ENCODE peak calls at places on chromosomes 16 and 17, in eight cellular contexts. One of them, this sample, is unnamed.

GRCh38 chr17:43713494-43714162 is 45.0 kb downstream of the SOST start:
- DNase-seq in Panc1: no peak
- DNase-seq in bronchial epithelial cell: no peak
- DNase-seq in transverse colon: no peak
- DNase-seq in ascending aorta: no peak
- DNase-seq in mucosa of descending colon: peak
- DNase-seq in fibroblast of lung: peak
- DNase-seq in BJ: no peak
- DNase-seq in this sample: no peak

GRCh38 chr17:67069591-67070136 is 25.3 kb downstream of the CACNG1 start:
- DNase-seq in Panc1: no peak
- DNase-seq in bronchial epithelial cell: no peak
- DNase-seq in transverse colon: no peak
- DNase-seq in ascending aorta: no peak
- DNase-seq in mucosa of descending colon: no peak
- DNase-seq in fibroblast of lung: no peak
- DNase-seq in BJ: no peak
- DNase-seq in this sample: no peak

GRCh38 chr17:80036715-80037477 is 454 bp downstream of the CCDC40 start:
- DNase-seq in Panc1: no peak
- DNase-seq in bronchial epithelial cell: no peak
- DNase-seq in transverse colon: peak
- DNase-seq in ascending aorta: peak
- DNase-seq in mucosa of descending colon: peak
- DNase-seq in fibroblast of lung: peak
- DNase-seq in BJ: no peak
- DNase-seq in this sample: no peak

GRCh38 chr16:21060027-21060510 is 90.6 kb downstream of the DNAH3 start:
- DNase-seq in Panc1: no peak
- DNase-seq in bronchial epithelial cell: no peak
- DNase-seq in transverse colon: no peak
- DNase-seq in ascending aorta: no peak
- DNase-seq in mucosa of descending colon: no peak
- DNase-seq in fibroblast of lung: no peak
- DNase-seq in BJ: no peak
- DNase-seq in this sample: no peak

GRCh38 chr17:31882571-31882970 is 18.9 kb downstream of the UTP6 start:
- DNase-seq in Panc1: no peak
- DNase-seq in bronchial epithelial cell: no peak
- DNase-seq in transverse colon: no peak
- DNase-seq in ascending aorta: no peak
- DNase-seq in mucosa of descending colon: no peak
- DNase-seq in fibroblast of lung: no peak
- DNase-seq in BJ: no peak
- DNase-seq in this sample: no peak

GRCh38 chr17:4394208-4395110 is 28.0 kb upstream of the UBE2G1 start:
- DNase-seq in Panc1: no peak
- DNase-seq in bronchial epithelial cell: peak
- DNase-seq in transverse colon: no peak
- DNase-seq in ascending aorta: no peak
- DNase-seq in mucosa of descending colon: no peak
- DNase-seq in fibroblast of lung: no peak
- DNase-seq in BJ: no peak
- DNase-seq in this sample: no peak

GRCh38 chr17:29169806-29170591 is 10.2 kb downstream of the MYO18A start:
- DNase-seq in Panc1: no peak
- DNase-seq in bronchial epithelial cell: no peak
- DNase-seq in transverse colon: no peak
- DNase-seq in ascending aorta: no peak
- DNase-seq in mucosa of descending colon: no peak
- DNase-seq in fibroblast of lung: no peak
- DNase-seq in BJ: no peak
- DNase-seq in this sample: no peak

GRCh38 chr17:80104321-80104955 is 3.1 kb downstream of the GAA start:
- DNase-seq in Panc1: no peak
- DNase-seq in bronchial epithelial cell: peak
- DNase-seq in transverse colon: no peak
- DNase-seq in ascending aorta: no peak
- DNase-seq in mucosa of descending colon: no peak
- DNase-seq in fibroblast of lung: peak
- DNase-seq in BJ: no peak
- DNase-seq in this sample: peak

GRCh38 chr16:569445-570254 is at the start of gene PIGQ:
- DNase-seq in Panc1: no peak
- DNase-seq in bronchial epithelial cell: no peak
- DNase-seq in transverse colon: peak
- DNase-seq in ascending aorta: peak
- DNase-seq in mucosa of descending colon: peak
- DNase-seq in fibroblast of lung: peak
- DNase-seq in BJ: no peak
- DNase-seq in this sample: peak

GRCh38 chr16:88303405-88303804 is 79.4 kb upstream of the ZNF469 start:
- DNase-seq in Panc1: no peak
- DNase-seq in bronchial epithelial cell: no peak
- DNase-seq in transverse colon: no peak
- DNase-seq in ascending aorta: no peak
- DNase-seq in mucosa of descending colon: no peak
- DNase-seq in fibroblast of lung: no peak
- DNase-seq in BJ: no peak
- DNase-seq in this sample: no peak

GRCh38 chr17:65099941-65100315 is 37.2 kb upstream of the RGS9 start:
- DNase-seq in Panc1: peak
- DNase-seq in bronchial epithelial cell: peak
- DNase-seq in transverse colon: peak
- DNase-seq in ascending aorta: peak
- DNase-seq in mucosa of descending colon: no peak
- DNase-seq in fibroblast of lung: peak
- DNase-seq in BJ: no peak
- DNase-seq in this sample: peak

GRCh38 chr16:30418350-30419181 is 11.2 kb downstream of the ZNF771 start:
- DNase-seq in Panc1: no peak
- DNase-seq in bronchial epithelial cell: no peak
- DNase-seq in transverse colon: peak
- DNase-seq in ascending aorta: no peak
- DNase-seq in mucosa of descending colon: no peak
- DNase-seq in fibroblast of lung: no peak
- DNase-seq in BJ: no peak
- DNase-seq in this sample: no peak

GRCh38 chr16:351804-352520 is 561 bp downstream of the AXIN1 start:
- DNase-seq in Panc1: no peak
- DNase-seq in bronchial epithelial cell: no peak
- DNase-seq in transverse colon: peak
- DNase-seq in ascending aorta: no peak
- DNase-seq in mucosa of descending colon: peak
- DNase-seq in fibroblast of lung: no peak
- DNase-seq in BJ: no peak
- DNase-seq in this sample: peak

GRCh38 chr17:58402679-58403078 is 14.7 kb downstream of the RNF43 start:
- DNase-seq in Panc1: no peak
- DNase-seq in bronchial epithelial cell: peak
- DNase-seq in transverse colon: no peak
- DNase-seq in ascending aorta: no peak
- DNase-seq in mucosa of descending colon: no peak
- DNase-seq in fibroblast of lung: peak
- DNase-seq in BJ: no peak
- DNase-seq in this sample: peak

GRCh38 chr17:303161-303560 is 49.4 kb downstream of the RPH3AL start:
- DNase-seq in Panc1: no peak
- DNase-seq in bronchial epithelial cell: no peak
- DNase-seq in transverse colon: no peak
- DNase-seq in ascending aorta: no peak
- DNase-seq in mucosa of descending colon: no peak
- DNase-seq in fibroblast of lung: no peak
- DNase-seq in BJ: no peak
- DNase-seq in this sample: no peak

GRCh38 chr17:40963838-40964237 is 2.9 kb downstream of the KRT39 start:
- DNase-seq in Panc1: no peak
- DNase-seq in bronchial epithelial cell: peak
- DNase-seq in transverse colon: no peak
- DNase-seq in ascending aorta: no peak
- DNase-seq in mucosa of descending colon: no peak
- DNase-seq in fibroblast of lung: no peak
- DNase-seq in BJ: no peak
- DNase-seq in this sample: peak

GRCh38 chr17:42750730-42751356 is 6.0 kb upstream of the EZH1 start:
- DNase-seq in Panc1: no peak
- DNase-seq in bronchial epithelial cell: no peak
- DNase-seq in transverse colon: no peak
- DNase-seq in ascending aorta: no peak
- DNase-seq in mucosa of descending colon: no peak
- DNase-seq in fibroblast of lung: no peak
- DNase-seq in BJ: no peak
- DNase-seq in this sample: no peak

GRCh38 chr17:82678265-82678891 is 20.1 kb downstream of the RAB40B start:
- DNase-seq in Panc1: no peak
- DNase-seq in bronchial epithelial cell: no peak
- DNase-seq in transverse colon: no peak
- DNase-seq in ascending aorta: no peak
- DNase-seq in mucosa of descending colon: peak
- DNase-seq in fibroblast of lung: no peak
- DNase-seq in BJ: no peak
- DNase-seq in this sample: no peak

GRCh38 chr17:49932131-49932723 is 36.8 kb upstream of the DLX4 start:
- DNase-seq in Panc1: no peak
- DNase-seq in bronchial epithelial cell: no peak
- DNase-seq in transverse colon: no peak
- DNase-seq in ascending aorta: no peak
- DNase-seq in mucosa of descending colon: no peak
- DNase-seq in fibroblast of lung: no peak
- DNase-seq in BJ: no peak
- DNase-seq in this sample: no peak
- TF ChIP-seq CTCF in Panc1: no peak
- TF ChIP-seq CTCF in bronchial epithelial cell: no peak
- TF ChIP-seq CTCF in transverse colon: no peak
- TF ChIP-seq CTCF in ascending aorta: no peak
- TF ChIP-seq CTCF in mucosa of descending colon: no peak
- TF ChIP-seq CTCF in fibroblast of lung: no peak
- TF ChIP-seq CTCF in BJ: no peak
- TF ChIP-seq CTCF in this sample: no peak

GRCh38 chr16:64452446-64452845 is 669.4 kb downstream of the CDH11 start:
- DNase-seq in Panc1: no peak
- DNase-seq in bronchial epithelial cell: no peak
- DNase-seq in transverse colon: no peak
- DNase-seq in ascending aorta: no peak
- DNase-seq in mucosa of descending colon: no peak
- DNase-seq in fibroblast of lung: no peak
- DNase-seq in BJ: no peak
- DNase-seq in this sample: no peak

GRCh38 chr16:64459402-64459801 is 662.5 kb downstream of the CDH11 start:
- DNase-seq in Panc1: no peak
- DNase-seq in bronchial epithelial cell: peak
- DNase-seq in transverse colon: no peak
- DNase-seq in ascending aorta: no peak
- DNase-seq in mucosa of descending colon: no peak
- DNase-seq in fibroblast of lung: peak
- DNase-seq in BJ: no peak
- DNase-seq in this sample: no peak

GRCh38 chr16:64453643-64454042 is 668.2 kb downstream of the CDH11 start:
- DNase-seq in Panc1: no peak
- DNase-seq in bronchial epithelial cell: no peak
- DNase-seq in transverse colon: no peak
- DNase-seq in ascending aorta: no peak
- DNase-seq in mucosa of descending colon: no peak
- DNase-seq in fibroblast of lung: no peak
- DNase-seq in BJ: no peak
- DNase-seq in this sample: no peak

GRCh38 chr16:64459821-64460220 is 662.0 kb downstream of the CDH11 start:
- DNase-seq in Panc1: no peak
- DNase-seq in bronchial epithelial cell: peak
- DNase-seq in transverse colon: no peak
- DNase-seq in ascending aorta: no peak
- DNase-seq in mucosa of descending colon: no peak
- DNase-seq in fibroblast of lung: peak
- DNase-seq in BJ: no peak
- DNase-seq in this sample: peak

GRCh38 chr16:64455275-64455674 is 666.6 kb downstream of the CDH11 start:
- DNase-seq in Panc1: no peak
- DNase-seq in bronchial epithelial cell: peak
- DNase-seq in transverse colon: no peak
- DNase-seq in ascending aorta: no peak
- DNase-seq in mucosa of descending colon: no peak
- DNase-seq in fibroblast of lung: peak
- DNase-seq in BJ: no peak
- DNase-seq in this sample: peak
- TF ChIP-seq CTCF in Panc1: no peak
- TF ChIP-seq CTCF in bronchial epithelial cell: no peak
- TF ChIP-seq CTCF in transverse colon: no peak
- TF ChIP-seq CTCF in ascending aorta: peak
- TF ChIP-seq CTCF in mucosa of descending colon: no peak
- TF ChIP-seq CTCF in fibroblast of lung: peak
- TF ChIP-seq CTCF in BJ: peak
- TF ChIP-seq CTCF in this sample: peak

GRCh38 chr16:57859331-57859730 is 57.0 kb upstream of the KIFC3 start:
- DNase-seq in Panc1: no peak
- DNase-seq in bronchial epithelial cell: peak
- DNase-seq in transverse colon: no peak
- DNase-seq in ascending aorta: peak
- DNase-seq in mucosa of descending colon: no peak
- DNase-seq in fibroblast of lung: peak
- DNase-seq in BJ: no peak
- DNase-seq in this sample: peak
- TF ChIP-seq CTCF in Panc1: peak
- TF ChIP-seq CTCF in bronchial epithelial cell: peak
- TF ChIP-seq CTCF in transverse colon: no peak
- TF ChIP-seq CTCF in ascending aorta: no peak
- TF ChIP-seq CTCF in mucosa of descending colon: no peak
- TF ChIP-seq CTCF in fibroblast of lung: peak
- TF ChIP-seq CTCF in BJ: peak
- TF ChIP-seq CTCF in this sample: peak

DNA sequence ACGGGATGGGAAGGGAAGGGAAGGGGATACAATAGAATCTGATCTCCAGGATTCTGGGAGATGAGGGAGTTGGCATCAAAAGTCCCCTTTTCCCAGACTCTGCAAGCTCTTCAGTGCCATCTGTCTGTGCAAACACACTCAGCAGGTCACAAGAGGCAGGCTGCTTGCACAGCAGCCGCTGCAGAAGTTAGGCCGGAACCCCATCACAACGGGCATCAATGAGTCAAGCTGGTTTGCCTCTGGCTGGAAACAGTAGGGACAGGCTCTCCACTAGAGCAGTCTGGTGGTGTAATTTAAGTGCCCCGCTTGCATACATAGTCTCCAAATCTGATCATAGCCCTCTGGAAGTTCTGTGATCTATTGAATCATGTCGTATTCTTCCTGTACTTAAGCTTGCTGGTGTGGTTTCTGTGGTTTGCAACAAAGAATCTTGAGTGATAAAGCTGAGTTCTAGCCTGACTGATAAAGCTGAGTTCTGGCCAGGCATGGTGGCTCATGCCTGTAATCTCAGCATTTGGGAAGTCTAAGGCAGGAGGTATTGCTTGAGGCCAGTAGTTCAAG is 33.7 kb upstream of the KDM8 start:
- DNase-seq in Panc1: no peak
- DNase-seq in bronchial epithelial cell: peak
- DNase-seq in transverse colon: peak
- DNase-seq in ascending aorta: no peak
- DNase-seq in mucosa of descending colon: no peak
- DNase-seq in fibroblast of lung: peak
- DNase-seq in BJ: no peak
- DNase-seq in this sample: peak
- TF ChIP-seq CTCF in Panc1: peak
- TF ChIP-seq CTCF in bronchial epithelial cell: peak
- TF ChIP-seq CTCF in transverse colon: no peak
- TF ChIP-seq CTCF in ascending aorta: no peak
- TF ChIP-seq CTCF in mucosa of descending colon: no peak
- TF ChIP-seq CTCF in fibroblast of lung: peak
- TF ChIP-seq CTCF in BJ: peak
- TF ChIP-seq CTCF in this sample: peak